ENCODE peak calls at places on chromosomes 7 and 10, in four cellular contexts. P is neural progenitor cell, G is kidney, Y is K562. J is an unnamed sample.

GRCh38 chr7:17802056-17802455 is 138.2 kb downstream of the SNX13 start:
- DNase-seq in P (no peak), G (no peak), Y (no peak), J (no peak)

GRCh38 chr7:37287093-37287492 is 161.6 kb downstream of the ELMO1 start:
- DNase-seq in Y (no peak), P (no peak), G (no peak), J (no peak)

GRCh38 chr10:45420453-45421192 is 46.6 kb downstream of the ALOX5 start:
- DNase-seq in G (peak; percentile 95), P (no peak), Y (no peak), J (peak; percentile 80)

GRCh38 chr10:95333997-95334792 is 43.4 kb upstream of the PDLIM1 start:
- DNase-seq in Y (peak; percentile 44), G (no peak), P (no peak), J (peak; percentile 41)

GRCh38 chr7:139680676-139681462 is 96.9 kb downstream of the HIPK2 start:
- DNase-seq in Y (peak; percentile 64), G (peak; percentile 86), P (no peak), J (no peak)

GRCh38 chr10:12807096-12807755 is 194.3 kb downstream of the CCDC3 start:
- DNase-seq in P (no peak), G (no peak), Y (no peak), J (peak; percentile 50)

GRCh38 chr7:49775065-49775948 is 1.9 kb downstream of the VWC2 start:
- DNase-seq in P (peak; percentile 70), G (no peak), Y (no peak), J (no peak)

GRCh38 chr10:131638049-131638448 is 262.8 kb upstream of the PPP2R2D start:
- DNase-seq in G (no peak), Y (no peak), P (no peak), J (no peak)

GRCh38 chr10:133441780-133442179 is 12.0 kb upstream of the SCART1 start:
- DNase-seq in Y (no peak), P (no peak), G (peak; percentile 67), J (peak; percentile 11)

GRCh38 chr7:130290745-130291144 is 2.2 kb upstream of the CPA4 start:
- DNase-seq in P (no peak), Y (no peak), G (no peak), J (no peak)

GRCh38 chr10:48444861-48445841 is 138.7 kb downstream of the MAPK8 start:
- DNase-seq in Y (no peak), G (peak; percentile 70), P (peak; percentile 55), J (no peak)

DNA sequence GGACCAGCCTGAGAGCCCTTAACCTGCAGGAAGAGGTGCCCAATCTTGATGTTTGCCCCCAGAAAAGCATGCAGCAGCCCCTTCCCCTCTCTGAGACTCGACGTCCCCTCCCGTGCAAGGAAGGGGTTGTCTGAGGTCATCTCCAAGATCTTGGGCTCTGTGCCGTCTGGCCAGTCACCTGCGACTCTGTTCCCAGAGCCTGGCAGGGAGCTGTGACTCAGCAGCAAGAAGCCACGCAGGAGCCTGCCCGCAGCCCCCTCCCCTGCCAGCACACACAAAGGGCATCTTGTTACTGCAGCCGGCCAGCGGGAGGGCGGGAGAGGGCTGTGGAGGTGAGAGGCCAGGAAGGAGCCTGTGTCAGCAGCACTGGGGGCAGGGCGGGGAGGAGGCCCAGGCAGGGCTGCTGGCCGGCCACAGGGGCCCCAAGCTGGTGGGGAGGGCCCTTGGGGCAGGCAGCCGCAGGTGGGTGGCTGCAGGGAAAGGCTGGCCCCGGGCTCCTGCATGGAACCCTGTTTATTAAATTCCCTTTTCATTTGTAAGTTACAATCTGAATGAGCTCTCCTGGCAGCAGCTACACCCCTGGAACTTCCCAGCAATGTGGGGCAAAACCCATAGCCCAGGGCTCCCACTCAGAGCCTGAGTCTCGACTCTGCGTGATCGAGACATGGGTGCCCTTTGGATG is 103.7 kb upstream of the ZMIZ1 start:
- DNase-seq in Y (peak; percentile 67), G (peak; percentile 96), P (peak; percentile 88), J (no peak)
- H3K9ac ChIP-seq in Y (no peak overlapping the region), G (no peak overlapping the region), P (no peak overlapping the region), J (no peak overlapping the region)

DNA sequence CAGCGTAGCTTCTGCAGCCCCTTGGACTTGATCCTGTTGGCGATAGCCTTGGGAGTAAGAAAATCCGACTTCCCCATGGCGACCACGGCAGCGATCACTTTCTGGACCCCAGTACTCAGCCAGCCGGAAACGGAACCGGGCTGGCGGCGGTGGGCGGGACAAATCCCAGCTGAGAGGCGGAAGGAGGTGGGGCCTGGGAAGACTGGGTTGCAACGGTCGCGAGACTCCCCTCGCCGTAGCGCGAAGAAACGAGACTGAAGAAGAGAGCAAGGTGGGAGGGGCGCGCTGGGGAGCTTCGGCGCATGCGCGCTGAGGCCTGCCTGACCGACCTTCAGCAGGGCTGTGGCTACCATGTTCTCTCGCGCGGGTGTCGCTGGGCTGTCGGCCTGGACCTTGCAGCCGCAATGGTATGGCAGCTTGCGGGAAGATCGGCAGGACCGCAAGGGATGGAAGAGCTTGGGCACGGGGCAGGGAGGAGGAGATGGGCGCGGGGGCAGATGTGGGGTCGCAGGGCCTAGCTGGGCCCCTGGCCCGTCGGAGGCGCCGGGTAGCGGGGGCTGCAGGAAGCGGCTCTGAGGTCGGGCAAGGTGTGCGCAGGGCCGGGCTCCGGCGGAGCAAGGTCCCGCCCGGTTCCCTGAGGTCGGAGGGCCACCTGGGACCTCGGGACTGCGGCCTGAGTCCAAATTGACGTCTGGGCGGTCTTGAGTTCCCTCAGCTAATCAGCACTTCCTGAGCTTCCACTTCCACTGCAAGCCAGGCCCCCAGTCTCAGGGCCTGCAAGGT is at the start of the genes ATP5F1C and KIN:
- DNase-seq in P (peak; percentile 98), G (peak; percentile 99), Y (peak; percentile 98), J (peak; percentile 98)
- H3K9me3 ChIP-seq in P (no peaks in the 10 kb centered on the region), G (no peaks in the 10 kb centered on the region), Y (no peaks in the 10 kb centered on the region), J (no peaks in the 10 kb centered on the region)

GRCh38 chr10:78542536-78542935 is 508.9 kb downstream of the RPS24 start:
- DNase-seq in P (no peak), G (no peak), Y (no peak), J (no peak)
- H3K9ac ChIP-seq in P (no peak overlapping the region), G (no peak overlapping the region), Y (no peak overlapping the region), J (no peak overlapping the region)

GRCh38 chr7:153399554-153399940 is 640.0 kb downstream of the ACTR3B start:
- DNase-seq in G (no peak), P (peak; percentile 42), Y (no peak), J (no peak)
- H3K9me3 ChIP-seq in G (no peaks in the 10 kb centered on the region), P (peaks cover 13% of the 10 kb centered on the region), Y (no peaks in the 10 kb centered on the region), J (no peaks in the 10 kb centered on the region)

GRCh38 chr7:99409192-99409572 is 413 bp downstream of the BUD31 start:
- DNase-seq in G (no peak), Y (no peak), P (no peak), J (no peak)

GRCh38 chr7:99408347-99409191 is at the start of the genes BUD31 and PDAP1:
- DNase-seq in Y (peak; percentile 94), P (peak; percentile 96), G (peak; percentile 98), J (peak; percentile 95)

GRCh38 chr7:99407849-99408346 is 499 bp downstream of the PDAP1 start:
- DNase-seq in P (peak; percentile 56), Y (no peak), G (peak; percentile 82), J (peak; percentile 58)

GRCh38 chr7:99410635-99411034 is 1.9 kb downstream of the BUD31 start:
- DNase-seq in Y (no peak), P (no peak), G (no peak), J (no peak)

GRCh38 chr7:99409814-99410213 is 1.0 kb downstream of the BUD31 start:
- DNase-seq in Y (no peak), P (no peak), G (no peak), J (no peak)
- H3K9ac ChIP-seq in Y (peak overlapping the region; percentile 100), P (peak overlapping the region; percentile 93), G (no peak overlapping the region), J (peak overlapping the region; percentile 91)

DNA sequence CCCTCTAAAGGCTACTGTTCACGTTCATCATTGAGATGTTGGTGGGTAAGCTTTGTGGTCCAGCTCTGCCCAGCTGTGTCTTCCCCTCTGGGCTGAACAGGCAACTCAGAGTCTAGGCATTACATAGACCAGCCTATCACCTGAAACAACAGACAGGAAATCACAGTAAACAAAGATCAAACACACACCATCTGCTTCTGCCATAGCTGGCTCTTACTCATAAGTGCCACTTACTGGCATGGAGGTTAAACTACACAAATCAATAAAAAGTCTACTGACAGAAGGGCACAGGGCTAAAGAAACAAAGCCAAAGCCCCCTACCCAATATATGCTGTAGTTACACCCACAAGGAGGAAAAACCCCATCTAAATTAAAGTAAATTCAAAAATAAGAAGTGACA is 35.0 kb downstream of the SEPTIN14 start:
- DNase-seq in P (no peak), G (no peak), Y (no peak), J (no peak)
- H3K9me3 ChIP-seq in P (peaks cover 12% of the 10 kb centered on the region), G (peaks cover 20% of the 10 kb centered on the region), Y (no peaks in the 10 kb centered on the region), J (no peaks in the 10 kb centered on the region)

GRCh38 chr7:146116452-146117219 is at the start of gene CNTNAP2:
- DNase-seq in Y (no peak), G (peak; percentile 61), P (peak; percentile 85), J (no peak)
- H3K9ac ChIP-seq in Y (no peak within 1 kb of the TSS), G (no peak within 1 kb of the TSS), P (no peak within 1 kb of the TSS), J (no peak within 1 kb of the TSS)

J was measured in colonic mucosa.